ENCODE peak calls at places on chromosomes 3 and 15, in ten cellular contexts. One of them, this sample, is unnamed.

GRCh38 chr3:42078686-42079085 is 12.5 kb upstream of the TRAK1 start:
- DNase-seq in AG10803: peak; percentile 71
- DNase-seq in A549: no peak
- DNase-seq in cardiac muscle cell: no peak
- DNase-seq in fibroblast of mammary gland: no peak
- DNase-seq in DMS153: no peak
- DNase-seq in head of caudate nucleus: no peak
- DNase-seq in IMR-90: no peak
- DNase-seq in mesendoderm: peak; percentile 87
- DNase-seq in ELR: peak; percentile 36
- DNase-seq in this sample: no peak

GRCh38 chr15:40830884-40831283 is 2.4 kb upstream of the PPP1R14D start:
- DNase-seq in head of caudate nucleus: no peak
- DNase-seq in cardiac muscle cell: no peak
- DNase-seq in fibroblast of mammary gland: no peak
- DNase-seq in DMS153: peak; percentile 94
- DNase-seq in A549: no peak
- DNase-seq in mesendoderm: no peak
- DNase-seq in IMR-90: no peak
- DNase-seq in AG10803: no peak
- DNase-seq in ELR: no peak
- DNase-seq in this sample: no peak

GRCh38 chr3:39809181-39809994 is at the start of gene MYRIP:
- DNase-seq in cardiac muscle cell: peak; percentile 38
- DNase-seq in mesendoderm: peak; percentile 75
- DNase-seq in head of caudate nucleus: no peak
- DNase-seq in AG10803: peak; percentile 1
- DNase-seq in IMR-90: no peak
- DNase-seq in ELR: no peak
- DNase-seq in fibroblast of mammary gland: no peak
- DNase-seq in A549: peak; percentile 40
- DNase-seq in DMS153: peak; percentile 18
- DNase-seq in this sample: peak; percentile 72

GRCh38 chr3:130291148-130291547 is 54.3 kb upstream of the COL6A5 start:
- DNase-seq in ELR: no peak
- DNase-seq in fibroblast of mammary gland: no peak
- DNase-seq in DMS153: no peak
- DNase-seq in A549: no peak
- DNase-seq in mesendoderm: no peak
- DNase-seq in IMR-90: no peak
- DNase-seq in cardiac muscle cell: no peak
- DNase-seq in AG10803: no peak
- DNase-seq in head of caudate nucleus: no peak
- DNase-seq in this sample: no peak

GRCh38 chr3:52281980-52282801 is 3.7 kb upstream of the WDR82 start:
- DNase-seq in fibroblast of mammary gland: peak; percentile 56
- DNase-seq in head of caudate nucleus: no peak
- DNase-seq in DMS153: no peak
- DNase-seq in AG10803: peak; percentile 23
- DNase-seq in A549: no peak
- DNase-seq in IMR-90: no peak
- DNase-seq in ELR: peak; percentile 41
- DNase-seq in cardiac muscle cell: no peak
- DNase-seq in mesendoderm: peak; percentile 68
- DNase-seq in this sample: no peak

GRCh38 chr3:125375950-125376679 is 990 bp upstream of the ZNF148 start:
- DNase-seq in head of caudate nucleus: no peak
- DNase-seq in cardiac muscle cell: no peak
- DNase-seq in AG10803: peak; percentile 37
- DNase-seq in DMS153: no peak
- DNase-seq in IMR-90: peak; percentile 62
- DNase-seq in ELR: peak; percentile 81
- DNase-seq in fibroblast of mammary gland: peak; percentile 69
- DNase-seq in A549: peak; percentile 21
- DNase-seq in mesendoderm: no peak
- DNase-seq in this sample: no peak

GRCh38 chr15:34122771-34123183 is 20.9 kb downstream of the PGBD4 start:
- DNase-seq in DMS153: no peak
- DNase-seq in IMR-90: peak; percentile 97
- DNase-seq in fibroblast of mammary gland: peak; percentile 94
- DNase-seq in cardiac muscle cell: peak; percentile 87
- DNase-seq in AG10803: peak; percentile 75
- DNase-seq in head of caudate nucleus: no peak
- DNase-seq in mesendoderm: no peak
- DNase-seq in ELR: peak; percentile 96
- DNase-seq in A549: no peak
- DNase-seq in this sample: no peak

GRCh38 chr3:186109897-186110803 is 1.3 kb upstream of the ETV5 start:
- DNase-seq in head of caudate nucleus: no peak
- DNase-seq in A549: peak; percentile 10
- DNase-seq in ELR: peak; percentile 48
- DNase-seq in cardiac muscle cell: peak; percentile 51
- DNase-seq in mesendoderm: peak; percentile 65
- DNase-seq in IMR-90: peak; percentile 21
- DNase-seq in fibroblast of mammary gland: peak; percentile 34
- DNase-seq in AG10803: peak; percentile 51
- DNase-seq in DMS153: no peak
- DNase-seq in this sample: no peak

GRCh38 chr3:158792709-158793108 is 9.1 kb upstream of the MFSD1 start:
- DNase-seq in IMR-90: peak; percentile 95
- DNase-seq in cardiac muscle cell: peak; percentile 94
- DNase-seq in fibroblast of mammary gland: peak; percentile 88
- DNase-seq in head of caudate nucleus: no peak
- DNase-seq in ELR: peak; percentile 93
- DNase-seq in DMS153: no peak
- DNase-seq in mesendoderm: no peak
- DNase-seq in A549: peak; percentile 40
- DNase-seq in AG10803: peak; percentile 92
- DNase-seq in this sample: no peak

GRCh38 chr15:76986743-76987142 is 8.2 kb upstream of the PSTPIP1 start:
- DNase-seq in ELR: no peak
- DNase-seq in head of caudate nucleus: no peak
- DNase-seq in fibroblast of mammary gland: no peak
- DNase-seq in A549: no peak
- DNase-seq in DMS153: no peak
- DNase-seq in IMR-90: no peak
- DNase-seq in mesendoderm: no peak
- DNase-seq in AG10803: no peak
- DNase-seq in cardiac muscle cell: no peak
- DNase-seq in this sample: no peak

GRCh38 chr3:144270100-144270499 is 298.5 kb downstream of the DIPK2A start:
- DNase-seq in DMS153: no peak
- DNase-seq in A549: no peak
- DNase-seq in head of caudate nucleus: peak; percentile 12
- DNase-seq in fibroblast of mammary gland: no peak
- DNase-seq in IMR-90: no peak
- DNase-seq in AG10803: no peak
- DNase-seq in mesendoderm: no peak
- DNase-seq in cardiac muscle cell: no peak
- DNase-seq in ELR: no peak
- DNase-seq in this sample: no peak

GRCh38 chr3:182212479-182213076 is 500.9 kb downstream of the SOX2 start:
- DNase-seq in AG10803: peak; percentile 6
- DNase-seq in IMR-90: peak; percentile 22
- DNase-seq in ELR: peak; percentile 67
- DNase-seq in A549: peak; percentile 57
- DNase-seq in cardiac muscle cell: peak; percentile 22
- DNase-seq in fibroblast of mammary gland: peak; percentile 97
- DNase-seq in DMS153: peak; percentile 96
- DNase-seq in mesendoderm: peak; percentile 89
- DNase-seq in head of caudate nucleus: peak; percentile 10
- DNase-seq in this sample: no peak

GRCh38 chr3:190305406-190305805 is 16.8 kb downstream of the CLDN1 start:
- DNase-seq in mesendoderm: no peak
- DNase-seq in IMR-90: no peak
- DNase-seq in DMS153: no peak
- DNase-seq in A549: no peak
- DNase-seq in AG10803: peak; percentile 46
- DNase-seq in head of caudate nucleus: no peak
- DNase-seq in ELR: peak; percentile 79
- DNase-seq in cardiac muscle cell: no peak
- DNase-seq in fibroblast of mammary gland: peak; percentile 52
- DNase-seq in this sample: no peak

GRCh38 chr3:45593708-45594601 is 596 bp upstream of the LIMD1 start:
- DNase-seq in AG10803: peak; percentile 70
- DNase-seq in fibroblast of mammary gland: peak; percentile 64
- DNase-seq in mesendoderm: peak; percentile 89
- DNase-seq in IMR-90: peak; percentile 68
- DNase-seq in A549: peak; percentile 56
- DNase-seq in DMS153: peak; percentile 9
- DNase-seq in ELR: peak; percentile 83
- DNase-seq in head of caudate nucleus: no peak
- DNase-seq in cardiac muscle cell: peak; percentile 77
- DNase-seq in this sample: peak; percentile 74

GRCh38 chr15:59002418-59002859 is 15.0 kb downstream of the RNF111 start:
- DNase-seq in AG10803: no peak
- DNase-seq in A549: no peak
- DNase-seq in mesendoderm: no peak
- DNase-seq in IMR-90: no peak
- DNase-seq in cardiac muscle cell: no peak
- DNase-seq in ELR: no peak
- DNase-seq in head of caudate nucleus: no peak
- DNase-seq in fibroblast of mammary gland: no peak
- DNase-seq in DMS153: no peak
- DNase-seq in this sample: no peak

GRCh38 chr3:184567924-184568590 is 6.5 kb downstream of the EPHB3 start:
- DNase-seq in ELR: peak; percentile 22
- DNase-seq in DMS153: no peak
- DNase-seq in A549: no peak
- DNase-seq in fibroblast of mammary gland: no peak
- DNase-seq in head of caudate nucleus: no peak
- DNase-seq in mesendoderm: peak; percentile 21
- DNase-seq in IMR-90: no peak
- DNase-seq in cardiac muscle cell: no peak
- DNase-seq in AG10803: no peak
- DNase-seq in this sample: no peak